ENCODE peak calls at places on chromosomes 16 and 17, in five cellular contexts. S is stimulated activated CD4-positive, alpha-beta T cell treated with anti-CD3 and anti-CD28 coated beads, Interleukin-1b, Interleukin-23, amount 100 ng/mL, for 1 hour; J is activated naive CD4-positive, alpha-beta T cell; T is endothelial cell; W is germinal center. Q is an unnamed sample.

GRCh38 chr16:29899516-29900101 is at the start of gene SEZ6L2:
- DNase-seq in S (peak; percentile 47), J (no peak), T (peak; percentile 84), W (no peak), Q (peak; percentile 92)

GRCh38 chr16:8962393-8963009 is 1.2 kb downstream of the USP7 start:
- DNase-seq in S (no peak), J (peak; percentile 31), T (no peak), W (peak; percentile 82), Q (peak; percentile 64)

GRCh38 chr16:87317766-87318121 is 552 bp upstream of the C16orf95 start:
- DNase-seq in S (no peak), J (no peak), T (peak; percentile 29), W (peak; percentile 61), Q (no peak)

GRCh38 chr17:65409381-65409780 is 152.1 kb downstream of the AXIN2 start:
- DNase-seq in S (no peak), J (no peak), T (no peak), W (no peak), Q (no peak)

GRCh38 chr16:85798283-85798776 is 1.0 kb downstream of the EMC8 start:
- DNase-seq in S (no peak), J (no peak), T (no peak), W (no peak), Q (peak; percentile 23)

GRCh38 chr17:45394913-45395568 is 37.6 kb downstream of the ARHGAP27 start:
- DNase-seq in S (no peak), J (peak; percentile 28), T (peak; percentile 82), W (peak; percentile 69), Q (peak; percentile 94)

GRCh38 chr17:82846061-82846691 is 6.4 kb upstream of the ZNF750 start:
- DNase-seq in S (no peak), J (no peak), T (no peak), W (no peak), Q (no peak)

GRCh38 chr16:23847938-23848337 is 12.2 kb downstream of the PRKCB start:
- DNase-seq in S (no peak), J (peak; percentile 20), T (no peak), W (peak; percentile 42), Q (no peak)

GRCh38 chr17:731943-732787 is at the start of gene TLCD3A:
- DNase-seq in S (no peak), J (peak; percentile 41), T (peak; percentile 63), W (peak; percentile 61), Q (peak; percentile 86)

GRCh38 chr17:58403312-58403711 is 14.0 kb downstream of the RNF43 start:
- DNase-seq in S (no peak), J (no peak), T (no peak), W (no peak), Q (peak; percentile 49)

GRCh38 chr16:49890876-49891275 is 35.0 kb upstream of the ZNF423 start:
- DNase-seq in S (no peak), J (no peak), T (peak; percentile 57), W (peak; percentile 34), Q (peak; percentile 73)

GRCh38 chr16:22375117-22375962 is 921 bp upstream of the CDR2 start:
- DNase-seq in S (no peak), J (no peak), T (no peak), W (no peak), Q (peak; percentile 34)

GRCh38 chr17:65143899-65144590 is 6.9 kb downstream of the RGS9 start:
- DNase-seq in S (no peak), J (no peak), T (no peak), W (no peak), Q (no peak)

GRCh38 chr17:35944151-35944550 is 638 bp upstream of the LYZL6 start:
- DNase-seq in S (no peak), J (no peak), T (no peak), W (no peak), Q (no peak)

GRCh38 chr17:59752446-59752845 is 45.0 kb downstream of the VMP1 start:
- DNase-seq in S (no peak), J (no peak), T (no peak), W (no peak), Q (no peak)

GRCh38 chr17:28854457-28855382 is at the start of gene ERAL1:
- DNase-seq in S (peak; percentile 41), J (peak; percentile 72), T (peak; percentile 76), W (peak; percentile 90), Q (peak; percentile 94)

GRCh38 chr17:6755731-6756184 is at the start of gene XAF1:
- DNase-seq in S (peak; percentile 11), J (peak; percentile 55), T (no peak), W (peak; percentile 54), Q (no peak)

GRCh38 chr16:25966172-25967097 is 274.7 kb downstream of the HS3ST4 start:
- DNase-seq in S (no peak), J (no peak), T (no peak), W (no peak), Q (no peak)

GRCh38 chr16:26019885-26020284 is 328.1 kb downstream of the HS3ST4 start:
- DNase-seq in S (no peak), J (no peak), T (no peak), W (no peak), Q (no peak)

GRCh38 chr16:69762843-69763556 is 868 bp downstream of the WWP2 start:
- DNase-seq in S (no peak), J (no peak), T (no peak), W (no peak), Q (peak; percentile 15)

GRCh38 chr17:40433551-40434384 is 9.5 kb upstream of the IGFBP4 start:
- DNase-seq in S (no peak), J (peak; percentile 8), T (peak; percentile 48), W (no peak), Q (peak; percentile 72)

GRCh38 chr16:64738321-64738960 is 383.4 kb downstream of the CDH11 start:
- DNase-seq in S (no peak), J (no peak), T (no peak), W (no peak), Q (no peak)

GRCh38 chr17:71412803-71413202 is 708.0 kb upstream of the SOX9 start:
- DNase-seq in S (no peak), J (no peak), T (no peak), W (no peak), Q (no peak)

GRCh38 chr17:1226308-1226707 is 43.9 kb upstream of the BHLHA9 start:
- DNase-seq in S (no peak), J (no peak), T (no peak), W (no peak), Q (no peak)

GRCh38 chr16:9016824-9017223 is 53.1 kb upstream of the USP7 start:
- DNase-seq in S (no peak), J (no peak), T (no peak), W (no peak), Q (no peak)

GRCh38 chr16:28182183-28182582 is 29.6 kb downstream of the XPO6 start:
- DNase-seq in S (no peak), J (no peak), T (no peak), W (no peak), Q (no peak)

GRCh38 chr17:10210151-10210574 is 11.8 kb upstream of the GAS7 start:
- DNase-seq in S (no peak), J (no peak), T (no peak), W (no peak), Q (no peak)

GRCh38 chr16:13298676-13299075 is 397.3 kb downstream of the SHISA9 start:
- DNase-seq in S (no peak), J (no peak), T (no peak), W (no peak), Q (no peak)

GRCh38 chr17:58046230-58047094 is 36.8 kb upstream of the DYNLL2 start:
- DNase-seq in S (no peak), J (no peak), T (no peak), W (no peak), Q (peak; percentile 32)

GRCh38 chr16:65728172-65728571 is 606.3 kb upstream of the CDH11 start:
- DNase-seq in S (no peak), J (no peak), T (peak; percentile 4), W (no peak), Q (peak; percentile 90)

GRCh38 chr17:2309338-2310143 is 5.8 kb downstream of the SRR start:
- DNase-seq in S (no peak), J (no peak), T (no peak), W (no peak), Q (no peak)

GRCh38 chr17:82815790-82816305 is 24.0 kb downstream of the ZNF750 start:
- DNase-seq in S (no peak), J (no peak), T (no peak), W (no peak), Q (no peak)

GRCh38 chr16:29664133-29664912 is 1.3 kb downstream of the SPN start:
- DNase-seq in S (no peak), J (peak; percentile 29), T (no peak), W (peak; percentile 51), Q (peak; percentile 47)

GRCh38 chr17:1449412-1449967 is 6.5 kb downstream of the CRK start:
- DNase-seq in S (no peak), J (no peak), T (no peak), W (no peak), Q (no peak)

GRCh38 chr17:46727572-46728348 is 90.7 kb downstream of the WNT3 start:
- DNase-seq in S (no peak), J (no peak), T (no peak), W (no peak), Q (no peak)

GRCh38 chr16:89637379-89637778 is 20.1 kb downstream of the CHMP1A start:
- DNase-seq in S (no peak), J (no peak), T (no peak), W (no peak), Q (no peak)

GRCh38 chr16:85555549-85556455 is 57.3 kb upstream of the GSE1 start:
- DNase-seq in S (no peak), J (no peak), T (peak; percentile 55), W (peak; percentile 71), Q (no peak)

GRCh38 chr17:37672545-37673078 is 29.4 kb upstream of the DDX52 start:
- DNase-seq in S (no peak), J (no peak), T (no peak), W (no peak), Q (no peak)

Q was measured in neural progenitor cell.